ENCODE peak calls at places on chromosomes 13 and 19, in four cellular contexts. V is stimulated activated CD4-positive, alpha-beta T cell treated with anti-CD3 and anti-CD28 coated beads, Interleukin-2, amount 100 ng/mL, for 48 hours; O is CD8-positive, alpha-beta T cell; Z is left ventricle myocardium superior. N is an unnamed sample.

GRCh38 chr19:17872251-17873001 is 681 bp downstream of the SLC5A5 start:
- DNase-seq in O (no peak), Z (no peak), V (no peak), N (no peak)

GRCh38 chr19:9967326-9967725 is 31.0 kb upstream of the OLFM2 start:
- DNase-seq in O (no peak), Z (no peak), V (no peak), N (no peak)

GRCh38 chr13:46676378-46676725 is 120.6 kb downstream of the ESD start:
- DNase-seq in V (no peak), O (no peak), Z (no peak), N (no peak)

GRCh38 chr13:44822291-44822690 is 167.0 kb downstream of the NUFIP1 start:
- DNase-seq in O (no peak), V (no peak), Z (no peak), N (no peak)

GRCh38 chr13:83621765-83622421 is 260.4 kb downstream of the SLITRK1 start:
- DNase-seq in O (no peak), Z (no peak), V (no peak), N (no peak)

GRCh38 chr13:46211116-46211515 is 612 bp upstream of the LRRC63 start:
- DNase-seq in Z (no peak), O (peak; percentile 16), V (peak; percentile 23), N (peak; percentile 69)

GRCh38 chr19:44660081-44660480 is 11.2 kb upstream of the CEACAM19 start:
- DNase-seq in O (no peak), Z (no peak), V (no peak), N (no peak)

GRCh38 chr19:48196933-48197665 is 26.6 kb downstream of the ZSWIM9 start:
- DNase-seq in V (no peak), O (no peak), Z (no peak), N (no peak)

GRCh38 chr19:55459950-55460657 is 1.3 kb downstream of the ISOC2 start:
- DNase-seq in Z (no peak), V (no peak), O (no peak), N (no peak)

GRCh38 chr19:51799998-51800848 is 5.3 kb downstream of the FPR3 start:
- DNase-seq in O (no peak), V (no peak), Z (peak; percentile 88), N (no peak)

GRCh38 chr13:38970380-38971051 is 20.1 kb downstream of the STOML3 start:
- DNase-seq in Z (no peak), O (no peak), V (no peak), N (peak; percentile 4)

GRCh38 chr13:94329754-94330551 is 149.5 kb downstream of the DCT start:
- DNase-seq in V (no peak), Z (no peak), O (no peak), N (peak; percentile 56)

GRCh38 chr19:3363841-3364500 is 2.4 kb upstream of the NFIC start:
- DNase-seq in V (no peak), Z (no peak), O (no peak), N (no peak)

GRCh38 chr13:40189885-40190655 is 476.4 kb downstream of the FOXO1 start:
- DNase-seq in Z (peak; percentile 36), O (no peak), V (no peak), N (no peak)

GRCh38 chr13:30256713-30257432 is 50.5 kb downstream of the KATNAL1 start:
- DNase-seq in V (no peak), O (no peak), Z (no peak), N (no peak)

GRCh38 chr13:93218583-93218982 is 8.0 kb upstream of the GPC6 start:
- DNase-seq in V (no peak), Z (no peak), O (no peak), N (no peak)

GRCh38 chr19:49301165-49301865 is 23.7 kb downstream of the SLC6A16 start:
- DNase-seq in V (peak; percentile 82), Z (peak; percentile 87), O (peak; percentile 75), N (peak; percentile 36)

GRCh38 chr13:69595181-69595580 is 512.4 kb upstream of the ATXN8OS start:
- DNase-seq in V (no peak), Z (no peak), O (no peak), N (no peak)

GRCh38 chr13:40476175-40476958 is 190.1 kb downstream of the FOXO1 start:
- DNase-seq in O (no peak), Z (no peak), V (no peak), N (no peak)